ENCODE peak calls at places on chromosomes 3 and 15, in nine cellular contexts. S is cardiac fibroblast; V is BE2C; K is CD8-positive, alpha-beta T cell; A is PC-9; O is pancreas; W is right lobe of liver; B is fibroblast of pulmonary artery; R is LNCaP clone FGC. T is an unnamed sample.

GRCh38 chr15:37079726-37080125 is 20.6 kb downstream of the MEIS2 start:
- DNase-seq in S (peak; percentile 90), V (no peak), K (no peak), A (no peak), O (no peak), W (no peak), B (peak; percentile 89), R (no peak), T (no peak)

GRCh38 chr3:22835041-22835440 is 368.1 kb upstream of the UBE2E2 start:
- DNase-seq in S (no peak), V (no peak), K (no peak), A (peak; percentile 5), O (no peak), W (no peak), B (peak; percentile 1), R (no peak), T (no peak)

GRCh38 chr3:183506674-183507290 is 48.7 kb downstream of the KLHL6 start:
- DNase-seq in S (peak; percentile 7), V (no peak), K (no peak), A (no peak), O (no peak), W (no peak), B (peak; percentile 17), R (no peak), T (no peak)

GRCh38 chr3:28243424-28244106 is 2.1 kb downstream of the CMC1 start:
- DNase-seq in S (no peak), V (no peak), K (no peak), A (no peak), O (no peak), W (no peak), B (no peak), R (no peak), T (no peak)

GRCh38 chr15:60093273-60094067 is 89.4 kb downstream of the FOXB1 start:
- DNase-seq in S (peak; percentile 11), V (no peak), K (no peak), A (no peak), O (peak; percentile 56), W (peak; percentile 43), B (no peak), R (no peak), T (no peak)

GRCh38 chr3:16071246-16071645 is 103.2 kb upstream of the GALNT15 start:
- DNase-seq in S (no peak), V (no peak), K (no peak), A (no peak), O (no peak), W (no peak), B (no peak), R (no peak), T (no peak)

GRCh38 chr3:38365469-38366062 is 19.0 kb downstream of the XYLB start:
- DNase-seq in S (no peak), V (no peak), K (no peak), A (no peak), O (no peak), W (no peak), B (no peak), R (no peak), T (no peak)

GRCh38 chr3:158845748-158846350 is 44.0 kb downstream of the MFSD1 start:
- DNase-seq in S (peak; percentile 28), V (peak; percentile 22), K (no peak), A (peak; percentile 43), O (peak; percentile 28), W (no peak), B (peak; percentile 34), R (peak; percentile 11), T (peak; percentile 40)

GRCh38 chr3:127915937-127916480 is 977 bp downstream of the KBTBD12 start:
- DNase-seq in S (no peak), V (no peak), K (no peak), A (no peak), O (no peak), W (no peak), B (no peak), R (no peak), T (no peak)

GRCh38 chr3:138114431-138114918 is 933 bp downstream of the DZIP1L start:
- DNase-seq in S (peak; percentile 36), V (no peak), K (no peak), A (no peak), O (no peak), W (no peak), B (peak; percentile 24), R (no peak), T (no peak)

GRCh38 chr3:153350420-153350819 is 188.4 kb downstream of the RAP2B start:
- DNase-seq in S (peak; percentile 40), V (no peak), K (no peak), A (no peak), O (no peak), W (no peak), B (peak; percentile 62), R (no peak), T (peak; percentile 33)

GRCh38 chr3:169610888-169611291 is 52.6 kb downstream of the MECOM start:
- DNase-seq in S (no peak), V (no peak), K (no peak), A (no peak), O (no peak), W (no peak), B (no peak), R (no peak), T (no peak)

GRCh38 chr3:10746001-10746400 is 70.0 kb upstream of the SLC6A11 start:
- DNase-seq in S (no peak), V (no peak), K (no peak), A (no peak), O (no peak), W (no peak), B (no peak), R (no peak), T (no peak)

GRCh38 chr3:130779031-130779430 is 32.4 kb upstream of the PIK3R4 start:
- DNase-seq in S (no peak), V (no peak), K (no peak), A (no peak), O (no peak), W (no peak), B (no peak), R (no peak), T (no peak)

GRCh38 chr15:31511707-31512310 is 185.2 kb downstream of the KLF13 start:
- DNase-seq in S (no peak), V (no peak), K (no peak), A (no peak), O (no peak), W (no peak), B (no peak), R (no peak), T (no peak)

GRCh38 chr3:182913889-182914288 is 66.4 kb downstream of the DCUN1D1 start:
- DNase-seq in S (no peak), V (no peak), K (no peak), A (no peak), O (no peak), W (no peak), B (no peak), R (peak; percentile 90), T (peak; percentile 86)

GRCh38 chr15:77555232-77555631 is 77.5 kb downstream of the LINGO1 start:
- DNase-seq in S (no peak), V (no peak), K (no peak), A (no peak), O (no peak), W (no peak), B (no peak), R (no peak), T (no peak)

GRCh38 chr15:59438891-59439290 is 905 bp downstream of the FAM81A start:
- DNase-seq in S (no peak), V (no peak), K (no peak), A (no peak), O (no peak), W (no peak), B (no peak), R (no peak), T (no peak)

GRCh38 chr15:70768247-70768883 is 5.0 kb upstream of the UACA start:
- DNase-seq in S (no peak), V (no peak), K (no peak), A (no peak), O (no peak), W (no peak), B (no peak), R (no peak), T (no peak)
- H3K4me3 ChIP-seq in S (no peak overlapping the region), V (no peak overlapping the region), K (no peak overlapping the region), A (no peak overlapping the region), O (no peak overlapping the region), W (no peak overlapping the region), B (no peak overlapping the region), R (no peak overlapping the region), T (no peak overlapping the region)

GRCh38 chr3:112499328-112499727 is at the start of gene BTLA:
- DNase-seq in S (no peak), V (no peak), K (no peak), A (no peak), O (no peak), W (no peak), B (no peak), R (no peak), T (peak; percentile 78)
- H3K4me3 ChIP-seq in S (no peak within 1 kb of the TSS), V (no peak within 1 kb of the TSS), K (peak within 1 kb of the TSS; percentile 31), A (no peak within 1 kb of the TSS), O (no peak within 1 kb of the TSS), W (no peak within 1 kb of the TSS), B (no peak within 1 kb of the TSS), R (no peak within 1 kb of the TSS), T (no peak within 1 kb of the TSS)

GRCh38 chr3:71809321-71809720 is 24.4 kb upstream of the PROK2 start:
- DNase-seq in S (no peak), V (no peak), K (no peak), A (no peak), O (no peak), W (no peak), B (no peak), R (no peak), T (no peak)

GRCh38 chr3:71801986-71802385 is 17.0 kb upstream of the PROK2 start:
- DNase-seq in S (no peak), V (no peak), K (no peak), A (no peak), O (no peak), W (no peak), B (no peak), R (no peak), T (no peak)

GRCh38 chr3:71805691-71806090 is 20.7 kb upstream of the PROK2 start:
- DNase-seq in S (no peak), V (no peak), K (no peak), A (no peak), O (no peak), W (no peak), B (no peak), R (no peak), T (no peak)

GRCh38 chr3:71803248-71803647 is 18.3 kb upstream of the PROK2 start:
- DNase-seq in S (no peak), V (no peak), K (no peak), A (no peak), O (no peak), W (no peak), B (no peak), R (no peak), T (no peak)

DNA sequence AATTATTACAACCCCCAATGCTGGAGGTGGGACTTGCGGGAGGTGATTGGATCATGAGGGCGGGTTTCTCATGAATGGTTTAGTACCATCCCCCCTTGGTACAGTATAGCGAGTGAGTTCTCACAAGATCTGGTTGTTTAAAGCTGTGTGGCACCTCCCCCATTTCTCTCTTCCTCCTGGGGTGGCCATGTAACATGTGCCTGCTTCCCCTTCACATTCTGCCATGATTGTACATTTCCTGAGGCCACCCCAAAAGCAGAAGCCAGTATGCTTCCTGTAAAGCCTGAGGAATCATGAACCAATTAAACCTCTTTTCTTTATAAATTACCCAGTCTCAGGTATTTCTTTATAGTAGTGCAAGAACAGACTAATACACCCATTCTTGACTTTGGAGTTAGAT is 20.3 kb upstream of the PROK2 start:
- DNase-seq in S (no peak), V (no peak), K (no peak), A (no peak), O (no peak), W (no peak), B (no peak), R (no peak), T (no peak)
- H3K4me3 ChIP-seq in S (no peak overlapping the region), V (no peak overlapping the region), K (no peak overlapping the region), A (no peak overlapping the region), O (no peak overlapping the region), W (no peak overlapping the region), B (no peak overlapping the region), R (no peak overlapping the region), T (no peak overlapping the region)

GRCh38 chr15:41661529-41662225 is 1.5 kb downstream of the MGA start:
- DNase-seq in S (peak; percentile 82), V (peak; percentile 84), K (peak; percentile 38), A (peak; percentile 43), O (peak; percentile 74), W (peak; percentile 78), B (peak; percentile 80), R (peak; percentile 55), T (peak; percentile 32)
- H3K4me3 ChIP-seq in S (peak overlapping the region; percentile 65), V (peak overlapping the region; percentile 58), K (peak overlapping the region; percentile 62), A (peak overlapping the region; percentile 63), O (peak overlapping the region; percentile 41), W (peak overlapping the region; percentile 38), B (peak overlapping the region; percentile 66), R (peak overlapping the region; percentile 56), T (peak overlapping the region; percentile 66)

T was measured in Jurkat, Clone E6-1.